ENCODE peak calls at places on chromosomes 1 and 21, in six cellular contexts. M is endothelial cell of umbilical vein, A is GM19239, W is cortex of kidney, O is Kasumi-1, J is hypothalamus. N is an unnamed sample.

GRCh38 chr1:11576109-11576875 is 77.9 kb downstream of the FBXO2 start:
- DNase-seq in M (no peak), A (no peak), W (no peak), O (no peak), J (no peak), N (no peak)

GRCh38 chr1:50949286-50949982 is 10.6 kb downstream of the FAF1 start:
- DNase-seq in M (no peak), A (no peak), W (no peak), O (no peak), J (no peak), N (no peak)

GRCh38 chr1:154429118-154429517 is 24.0 kb downstream of the IL6R start:
- DNase-seq in M (no peak), A (no peak), W (no peak), O (no peak), J (no peak), N (peak)

GRCh38 chr1:14787604-14788003 is 189.1 kb downstream of the KAZN start:
- DNase-seq in M (no peak), A (no peak), W (no peak), O (no peak), J (no peak), N (no peak)

GRCh38 chr1:41898191-41898713 is 20.5 kb downstream of the HIVEP3 start:
- DNase-seq in M (peak), A (no peak), W (no peak), O (no peak), J (no peak), N (no peak)

GRCh38 chr1:65229754-65230339 is 79.5 kb upstream of the DNAJC6 start:
- DNase-seq in M (no peak), A (no peak), W (no peak), O (no peak), J (no peak), N (no peak)

GRCh38 chr1:22471078-22471477 is 19.4 kb downstream of the ZBTB40 start:
- DNase-seq in M (peak), A (no peak), W (no peak), O (no peak), J (no peak), N (no peak)

GRCh38 chr1:65221638-65222421 is 73.8 kb downstream of the AK4 start:
- DNase-seq in M (no peak), A (no peak), W (no peak), O (no peak), J (no peak), N (no peak)

GRCh38 chr21:28334407-28334806 is 658.3 kb downstream of the LTN1 start:
- DNase-seq in M (no peak), A (no peak), W (no peak), O (no peak), J (no peak), N (no peak)

GRCh38 chr1:56222914-56223540 is 356.3 kb downstream of the PLPP3 start:
- DNase-seq in M (no peak), A (no peak), W (no peak), O (no peak), J (no peak), N (no peak)

GRCh38 chr1:219317762-219318353 is 144.2 kb downstream of the LYPLAL1 start:
- DNase-seq in M (peak), A (peak), W (no peak), O (no peak), J (no peak), N (no peak)

GRCh38 chr1:28078680-28079626 is 9.5 kb downstream of the EYA3 start:
- DNase-seq in M (peak), A (no peak), W (no peak), O (no peak), J (no peak), N (no peak)

GRCh38 chr1:100277866-100278265 is 11.8 kb downstream of the RTCA start:
- DNase-seq in M (peak), A (no peak), W (no peak), O (no peak), J (no peak), N (no peak)

GRCh38 chr1:94100785-94101612 is 19.9 kb downstream of the ABCA4 start:
- DNase-seq in M (peak), A (no peak), W (no peak), O (no peak), J (no peak), N (no peak)

GRCh38 chr1:154325583-154326545 is 539 bp downstream of the ATP8B2 start:
- DNase-seq in M (peak), A (no peak), W (no peak), O (peak), J (peak), N (peak)

GRCh38 chr1:30538906-30539855 is 184.2 kb downstream of the MATN1 start:
- DNase-seq in M (no peak), A (no peak), W (no peak), O (no peak), J (no peak), N (no peak)

GRCh38 chr1:44118682-44119081 is at the start of gene KLF17:
- DNase-seq in M (no peak), A (no peak), W (no peak), O (no peak), J (no peak), N (no peak)

GRCh38 chr1:201421041-201421440 is 489 bp downstream of the TNNI1 start:
- DNase-seq in M (no peak), A (no peak), W (no peak), O (no peak), J (no peak), N (no peak)

GRCh38 chr1:19448491-19449439 is 36.6 kb downstream of the CAPZB start:
- DNase-seq in M (peak), A (no peak), W (no peak), O (peak), J (no peak), N (no peak)

GRCh38 chr1:43786975-43787374 is 79.6 kb downstream of the ST3GAL3 start:
- DNase-seq in M (peak), A (no peak), W (no peak), O (peak), J (no peak), N (no peak)

GRCh38 chr1:31410871-31411270 is 2.1 kb upstream of the SERINC2 start:
- DNase-seq in M (no peak), A (no peak), W (no peak), O (no peak), J (no peak), N (no peak)

GRCh38 chr1:37038079-37038702 is 3.9 kb upstream of the GRIK3 start:
- DNase-seq in M (no peak), A (no peak), W (no peak), O (no peak), J (peak), N (peak)

GRCh38 chr1:61950418-61950817 is 208.1 kb downstream of the PATJ start:
- DNase-seq in M (peak), A (no peak), W (no peak), O (no peak), J (no peak), N (no peak)

GRCh38 chr1:65791396-65791795 is 1.3 kb upstream of the PDE4B start:
- DNase-seq in M (no peak), A (no peak), W (no peak), O (no peak), J (no peak), N (no peak)

GRCh38 chr1:66919063-66919462 is 5.6 kb downstream of the DNAI4 start:
- DNase-seq in M (no peak), A (no peak), W (no peak), O (no peak), J (no peak), N (no peak)

GRCh38 chr21:29231781-29232548 is 66.8 kb upstream of the BACH1 start:
- DNase-seq in M (no peak), A (no peak), W (no peak), O (no peak), J (no peak), N (no peak)

N was measured in amygdala.